ENCODE peak calls at places on chromosomes 11 and 22, in seven cellular contexts. One of them, this sample, is unnamed. For H3K4me1, the result is how much of the 10 kb centered on the place peaks cover.

GRCh38 chr11:127653071-127653470 is 652.5 kb upstream of the KIRREL3 start:
- DNase-seq in hepatocyte: no peak
- DNase-seq in fibroblast of lung: no peak
- DNase-seq in BE2C: no peak
- DNase-seq in endothelial cell of umbilical vein: no peak
- DNase-seq in Panc1: no peak
- DNase-seq in colonic mucosa: no peak
- DNase-seq in this sample: no peak

GRCh38 chr11:118653684-118654390 is 25.6 kb downstream of the TREH start:
- DNase-seq in Panc1: no peak
- DNase-seq in hepatocyte: no peak
- DNase-seq in colonic mucosa: no peak
- DNase-seq in endothelial cell of umbilical vein: no peak
- DNase-seq in BE2C: no peak
- DNase-seq in fibroblast of lung: no peak
- DNase-seq in this sample: no peak

GRCh38 chr22:50445071-50445879 is 29.6 kb downstream of the SBF1 start:
- DNase-seq in fibroblast of lung: no peak
- DNase-seq in colonic mucosa: no peak
- DNase-seq in endothelial cell of umbilical vein: no peak
- DNase-seq in hepatocyte: no peak
- DNase-seq in Panc1: no peak
- DNase-seq in BE2C: no peak
- DNase-seq in this sample: no peak

GRCh38 chr22:29062286-29062949 is 787 bp upstream of the C22orf31 start:
- DNase-seq in hepatocyte: no peak
- DNase-seq in colonic mucosa: no peak
- DNase-seq in Panc1: no peak
- DNase-seq in fibroblast of lung: peak
- DNase-seq in endothelial cell of umbilical vein: no peak
- DNase-seq in BE2C: no peak
- DNase-seq in this sample: no peak

GRCh38 chr11:36702330-36703054 is 104.5 kb upstream of the RAG2 start:
- DNase-seq in BE2C: peak
- DNase-seq in fibroblast of lung: peak
- DNase-seq in colonic mucosa: peak
- DNase-seq in hepatocyte: peak
- DNase-seq in Panc1: peak
- DNase-seq in endothelial cell of umbilical vein: peak
- DNase-seq in this sample: peak

GRCh38 chr11:124329787-124330478 is 9.9 kb upstream of the OR8D2 start:
- DNase-seq in hepatocyte: no peak
- DNase-seq in fibroblast of lung: peak
- DNase-seq in Panc1: no peak
- DNase-seq in BE2C: no peak
- DNase-seq in endothelial cell of umbilical vein: peak
- DNase-seq in colonic mucosa: no peak
- DNase-seq in this sample: no peak

GRCh38 chr11:45208135-45208534 is 61.7 kb downstream of the PRDM11 start:
- DNase-seq in BE2C: no peak
- DNase-seq in endothelial cell of umbilical vein: no peak
- DNase-seq in hepatocyte: no peak
- DNase-seq in Panc1: no peak
- DNase-seq in fibroblast of lung: no peak
- DNase-seq in colonic mucosa: no peak
- DNase-seq in this sample: peak

GRCh38 chr22:28594784-28595324 is 84.8 kb downstream of the TTC28 start:
- DNase-seq in colonic mucosa: no peak
- DNase-seq in BE2C: no peak
- DNase-seq in Panc1: peak
- DNase-seq in endothelial cell of umbilical vein: peak
- DNase-seq in fibroblast of lung: peak
- DNase-seq in hepatocyte: peak
- DNase-seq in this sample: peak

GRCh38 chr11:78708388-78708787 is 133.7 kb upstream of the NARS2 start:
- DNase-seq in fibroblast of lung: peak
- DNase-seq in endothelial cell of umbilical vein: no peak
- DNase-seq in BE2C: no peak
- DNase-seq in Panc1: no peak
- DNase-seq in colonic mucosa: no peak
- DNase-seq in hepatocyte: no peak
- DNase-seq in this sample: no peak

GRCh38 chr11:69436041-69436982 is 45.2 kb upstream of the LINC01488 start:
- DNase-seq in hepatocyte: no peak
- DNase-seq in Panc1: no peak
- DNase-seq in endothelial cell of umbilical vein: no peak
- DNase-seq in fibroblast of lung: no peak
- DNase-seq in colonic mucosa: no peak
- DNase-seq in BE2C: no peak
- DNase-seq in this sample: no peak

GRCh38 chr11:130146797-130147196 is 12.8 kb upstream of the ST14 start:
- DNase-seq in endothelial cell of umbilical vein: peak
- DNase-seq in BE2C: no peak
- DNase-seq in colonic mucosa: peak
- DNase-seq in Panc1: no peak
- DNase-seq in hepatocyte: no peak
- DNase-seq in fibroblast of lung: no peak
- DNase-seq in this sample: no peak

GRCh38 chr11:12235945-12236743 is 125.8 kb downstream of the MICAL2 start:
- DNase-seq in hepatocyte: peak
- DNase-seq in fibroblast of lung: peak
- DNase-seq in colonic mucosa: no peak
- DNase-seq in Panc1: peak
- DNase-seq in endothelial cell of umbilical vein: peak
- DNase-seq in BE2C: no peak
- DNase-seq in this sample: peak

GRCh38 chr11:79694368-79694767 is 253.5 kb upstream of the TENM4 start:
- DNase-seq in colonic mucosa: no peak
- DNase-seq in hepatocyte: no peak
- DNase-seq in fibroblast of lung: no peak
- DNase-seq in Panc1: no peak
- DNase-seq in BE2C: no peak
- DNase-seq in endothelial cell of umbilical vein: no peak
- DNase-seq in this sample: no peak

GRCh38 chr11:1128333-1129142 is 29.2 kb upstream of the MUC5AC start:
- DNase-seq in hepatocyte: no peak
- DNase-seq in BE2C: no peak
- DNase-seq in Panc1: no peak
- DNase-seq in endothelial cell of umbilical vein: no peak
- DNase-seq in fibroblast of lung: no peak
- DNase-seq in colonic mucosa: no peak
- DNase-seq in this sample: peak

GRCh38 chr11:19093976-19094375 is 23.0 kb upstream of the ZDHHC13 start:
- DNase-seq in colonic mucosa: no peak
- DNase-seq in endothelial cell of umbilical vein: no peak
- DNase-seq in hepatocyte: no peak
- DNase-seq in Panc1: no peak
- DNase-seq in BE2C: no peak
- DNase-seq in fibroblast of lung: peak
- DNase-seq in this sample: no peak

GRCh38 chr11:36500315-36500721 is 9.8 kb downstream of the TRAF6 start:
- DNase-seq in hepatocyte: peak
- DNase-seq in Panc1: peak
- DNase-seq in fibroblast of lung: peak
- DNase-seq in endothelial cell of umbilical vein: peak
- DNase-seq in colonic mucosa: peak
- DNase-seq in BE2C: no peak
- DNase-seq in this sample: no peak

DNA sequence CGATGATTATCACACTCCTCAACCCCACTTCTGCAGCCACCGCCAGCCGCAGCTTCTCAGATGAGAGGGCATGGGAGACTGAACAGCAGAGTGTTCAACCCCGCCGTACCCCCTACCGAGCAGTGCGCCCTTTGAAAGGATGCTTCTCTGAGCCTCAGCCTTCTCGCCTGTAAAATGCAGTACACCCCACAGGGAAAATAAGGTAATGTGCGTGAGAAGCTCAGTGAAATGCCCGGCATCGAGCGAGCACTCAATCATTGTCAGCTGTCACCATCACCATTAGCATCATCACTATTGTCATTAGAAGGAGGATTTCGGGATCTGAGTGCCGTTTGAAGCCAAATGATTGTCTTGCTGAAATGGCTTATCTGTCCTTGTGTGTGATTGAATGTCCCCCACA is 13.6 kb downstream of the TRIM29 start:
- DNase-seq in hepatocyte: no peak
- DNase-seq in colonic mucosa: no peak
- DNase-seq in fibroblast of lung: no peak
- DNase-seq in BE2C: no peak
- DNase-seq in Panc1: no peak
- DNase-seq in endothelial cell of umbilical vein: no peak
- DNase-seq in this sample: no peak
- TF ChIP-seq CTCF in hepatocyte: no peak
- TF ChIP-seq CTCF in colonic mucosa: no peak
- TF ChIP-seq CTCF in fibroblast of lung: no peak
- TF ChIP-seq CTCF in BE2C: no peak
- TF ChIP-seq CTCF in Panc1: no peak
- TF ChIP-seq CTCF in endothelial cell of umbilical vein: no peak
- TF ChIP-seq CTCF in this sample: no peak

DNA sequence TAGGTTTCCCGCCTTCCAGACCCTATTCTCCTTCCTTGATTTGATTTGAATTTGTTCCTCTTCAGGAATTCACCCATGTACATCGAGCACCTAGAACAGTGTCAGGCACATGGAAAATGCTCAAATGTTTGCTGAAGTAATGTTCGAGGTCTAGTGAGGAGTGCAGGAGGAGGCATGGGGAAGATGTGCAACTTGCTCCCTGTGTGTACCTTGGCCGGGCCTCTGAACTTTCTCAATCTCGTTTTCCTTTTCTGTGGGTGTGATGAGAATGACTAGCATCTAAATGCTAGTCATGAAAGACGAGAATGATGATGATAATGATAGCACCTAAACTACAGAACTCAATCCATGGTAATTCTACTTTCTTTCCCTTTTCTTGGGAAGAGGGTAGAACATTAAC is 279.1 kb upstream of the PLET1 start:
- DNase-seq in endothelial cell of umbilical vein: no peak
- DNase-seq in BE2C: no peak
- DNase-seq in hepatocyte: no peak
- DNase-seq in fibroblast of lung: no peak
- DNase-seq in Panc1: no peak
- DNase-seq in colonic mucosa: no peak
- DNase-seq in this sample: no peak
- H3K4me3 ChIP-seq in endothelial cell of umbilical vein: no peak
- H3K4me3 ChIP-seq in BE2C: no peak
- H3K4me3 ChIP-seq in hepatocyte: no peak
- H3K4me3 ChIP-seq in fibroblast of lung: no peak
- H3K4me3 ChIP-seq in Panc1: no peak
- H3K4me3 ChIP-seq in colonic mucosa: no peak
- H3K4me3 ChIP-seq in this sample: no peak

GRCh38 chr11:128688896-128689546 is 4.9 kb upstream of the FLI1 start:
- DNase-seq in Panc1: no peak
- DNase-seq in BE2C: no peak
- DNase-seq in fibroblast of lung: no peak
- DNase-seq in hepatocyte: no peak
- DNase-seq in endothelial cell of umbilical vein: no peak
- DNase-seq in colonic mucosa: no peak
- DNase-seq in this sample: no peak
- H3K4me1 ChIP-seq in Panc1: under half
- H3K4me1 ChIP-seq in BE2C: under half
- H3K4me1 ChIP-seq in fibroblast of lung: under half
- H3K4me1 ChIP-seq in hepatocyte: under half
- H3K4me1 ChIP-seq in endothelial cell of umbilical vein: under half
- H3K4me1 ChIP-seq in colonic mucosa: under half
- H3K4me1 ChIP-seq in this sample: under half

GRCh38 chr22:39292561-39293074 is 26.8 kb downstream of the RPL3 start:
- DNase-seq in colonic mucosa: peak
- DNase-seq in Panc1: no peak
- DNase-seq in fibroblast of lung: peak
- DNase-seq in endothelial cell of umbilical vein: peak
- DNase-seq in hepatocyte: peak
- DNase-seq in BE2C: peak
- DNase-seq in this sample: peak

GRCh38 chr22:39290724-39291161 is 28.7 kb downstream of the RPL3 start:
- DNase-seq in Panc1: no peak
- DNase-seq in fibroblast of lung: peak
- DNase-seq in BE2C: no peak
- DNase-seq in colonic mucosa: no peak
- DNase-seq in hepatocyte: peak
- DNase-seq in endothelial cell of umbilical vein: peak
- DNase-seq in this sample: no peak

GRCh38 chr22:39292002-39292401 is 27.4 kb downstream of the RPL3 start:
- DNase-seq in colonic mucosa: no peak
- DNase-seq in endothelial cell of umbilical vein: no peak
- DNase-seq in fibroblast of lung: peak
- DNase-seq in BE2C: no peak
- DNase-seq in hepatocyte: no peak
- DNase-seq in Panc1: no peak
- DNase-seq in this sample: no peak

GRCh38 chr22:39290248-39290720 is 29.1 kb downstream of the RPL3 start:
- DNase-seq in hepatocyte: no peak
- DNase-seq in endothelial cell of umbilical vein: no peak
- DNase-seq in Panc1: no peak
- DNase-seq in BE2C: no peak
- DNase-seq in colonic mucosa: no peak
- DNase-seq in fibroblast of lung: no peak
- DNase-seq in this sample: no peak

DNA sequence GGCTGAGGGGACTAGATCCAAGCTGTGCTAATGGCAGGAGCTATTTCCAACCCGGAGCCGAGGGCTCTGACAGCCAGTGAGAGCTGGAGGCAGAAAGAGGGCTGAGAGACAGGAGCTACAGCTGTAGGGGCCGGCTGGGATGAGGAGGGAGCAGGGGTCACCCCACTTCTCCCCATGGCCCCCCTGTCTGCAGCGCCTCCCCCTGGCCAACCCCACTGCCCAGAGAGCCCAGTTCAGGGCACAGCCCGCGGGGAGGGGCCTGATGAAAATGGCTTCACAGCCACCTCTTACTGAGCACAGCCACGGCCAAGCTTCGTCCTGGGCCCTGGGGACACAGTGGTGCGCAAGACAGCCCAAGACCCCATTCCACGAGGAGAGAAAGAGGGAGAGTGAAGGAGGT is 27.9 kb downstream of the RPL3 start:
- DNase-seq in Panc1: no peak
- DNase-seq in BE2C: no peak
- DNase-seq in endothelial cell of umbilical vein: no peak
- DNase-seq in colonic mucosa: no peak
- DNase-seq in fibroblast of lung: no peak
- DNase-seq in hepatocyte: no peak
- DNase-seq in this sample: no peak
- TF ChIP-seq CTCF in Panc1: no peak
- TF ChIP-seq CTCF in BE2C: no peak
- TF ChIP-seq CTCF in endothelial cell of umbilical vein: peak
- TF ChIP-seq CTCF in colonic mucosa: no peak
- TF ChIP-seq CTCF in fibroblast of lung: no peak
- TF ChIP-seq CTCF in hepatocyte: no peak
- TF ChIP-seq CTCF in this sample: no peak

DNA sequence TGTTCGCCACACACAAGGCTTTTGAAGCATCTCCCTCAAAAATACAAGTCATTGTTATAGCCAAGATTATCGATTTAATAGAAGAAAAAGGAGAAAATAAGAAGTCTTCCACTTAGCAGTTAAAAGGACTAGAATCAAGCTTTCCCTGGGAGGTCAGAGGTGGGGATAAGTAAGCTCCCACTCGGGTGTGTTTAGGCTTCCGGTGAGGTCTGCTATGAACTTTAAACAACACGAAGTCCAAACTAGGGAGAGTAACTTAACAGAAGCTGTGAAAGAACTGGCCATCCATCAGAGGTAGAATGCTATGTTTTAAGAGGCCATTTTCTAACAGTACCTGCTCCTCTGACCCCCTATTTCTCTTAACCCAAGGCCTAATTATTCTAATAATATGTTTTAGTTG is 91.4 kb upstream of the APOA1 start:
- DNase-seq in Panc1: no peak
- DNase-seq in colonic mucosa: no peak
- DNase-seq in hepatocyte: no peak
- DNase-seq in BE2C: no peak
- DNase-seq in fibroblast of lung: no peak
- DNase-seq in endothelial cell of umbilical vein: no peak
- DNase-seq in this sample: no peak
- H3K4me3 ChIP-seq in Panc1: no peak
- H3K4me3 ChIP-seq in colonic mucosa: no peak
- H3K4me3 ChIP-seq in hepatocyte: no peak
- H3K4me3 ChIP-seq in BE2C: no peak
- H3K4me3 ChIP-seq in fibroblast of lung: no peak
- H3K4me3 ChIP-seq in endothelial cell of umbilical vein: no peak
- H3K4me3 ChIP-seq in this sample: no peak